ENCODE peak calls at places on chromosome 3, in nine cellular contexts. Y is esophagus muscularis mucosa, U is stomach, L is K562, G is transverse colon, S is spleen, E is prostate gland, M is endothelial cell of umbilical vein, D is H1. Q is an unnamed sample. For H3K9me3, the result is how much of the 10 kb centered on the place peaks cover.

GRCh38 chr3:168952551-168952950 is 711.0 kb downstream of the MECOM start:
- DNase-seq in Y (no peak), U (no peak), L (no peak), G (no peak), S (no peak), E (no peak), M (peak), D (no peak), Q (no peak)

GRCh38 chr3:142680710-142681109 is 43.1 kb upstream of the TRPC1 start:
- DNase-seq in Y (no peak), U (no peak), L (no peak), G (no peak), S (no peak), E (no peak), M (no peak), D (no peak), Q (no peak)

GRCh38 chr3:189233225-189233858 is 61.6 kb downstream of the TPRG1 start:
- DNase-seq in Y (no peak), U (peak), L (peak), G (peak), S (no peak), E (peak), M (peak), D (peak), Q (peak)

GRCh38 chr3:108518895-108519294 is 8.5 kb upstream of the MYH15 start:
- DNase-seq in Y (no peak), U (no peak), L (no peak), G (no peak), S (no peak), E (no peak), M (peak), D (no peak), Q (no peak)

GRCh38 chr3:155241559-155241958 is 51.9 kb downstream of the STRIT1 start:
- DNase-seq in Y (no peak), U (no peak), L (no peak), G (no peak), S (no peak), E (no peak), M (no peak), D (no peak), Q (no peak)

GRCh38 chr3:39644176-39644575 is 165.2 kb upstream of the MYRIP start:
- DNase-seq in Y (no peak), U (no peak), L (no peak), G (no peak), S (no peak), E (no peak), M (no peak), D (no peak), Q (no peak)

GRCh38 chr3:94441494-94441847 is 378.6 kb downstream of the NSUN3 start:
- DNase-seq in Y (no peak), U (no peak), L (no peak), G (no peak), S (no peak), E (no peak), M (no peak), D (no peak), Q (no peak)

GRCh38 chr3:171407746-171408145 is 52.5 kb downstream of the TNIK start:
- DNase-seq in Y (no peak), U (no peak), L (peak), G (no peak), S (no peak), E (no peak), M (peak), D (no peak), Q (no peak)

GRCh38 chr3:27483117-27484001 is 825 bp downstream of the SLC4A7 start:
- DNase-seq in Y (peak), U (peak), L (peak), G (peak), S (peak), E (peak), M (peak), D (no peak), Q (no peak)

GRCh38 chr3:125250973-125251372 is 38.4 kb upstream of the SLC12A8 start:
- DNase-seq in Y (no peak), U (no peak), L (no peak), G (no peak), S (no peak), E (no peak), M (no peak), D (no peak), Q (no peak)

GRCh38 chr3:112775011-112775742 is 71.5 kb downstream of the CD200R1L start:
- DNase-seq in Y (no peak), U (no peak), L (no peak), G (no peak), S (no peak), E (no peak), M (no peak), D (no peak), Q (no peak)

GRCh38 chr3:137524751-137525150 is 239.4 kb upstream of the SOX14 start:
- DNase-seq in Y (no peak), U (no peak), L (no peak), G (no peak), S (no peak), E (no peak), M (no peak), D (no peak), Q (no peak)

GRCh38 chr3:16070707-16071106 is 103.8 kb upstream of the GALNT15 start:
- DNase-seq in Y (no peak), U (no peak), L (no peak), G (no peak), S (no peak), E (no peak), M (no peak), D (no peak), Q (no peak)

GRCh38 chr3:37227870-37228549 is 53.6 kb upstream of the LRRFIP2 start:
- DNase-seq in Y (no peak), U (no peak), L (peak), G (no peak), S (no peak), E (peak), M (no peak), D (no peak), Q (no peak)

GRCh38 chr3:30428251-30428650 is 178.2 kb upstream of the TGFBR2 start:
- DNase-seq in Y (no peak), U (no peak), L (no peak), G (no peak), S (no peak), E (no peak), M (no peak), D (no peak), Q (no peak)

GRCh38 chr3:156898296-156898880 is 72.2 kb downstream of the LEKR1 start:
- DNase-seq in Y (no peak), U (no peak), L (no peak), G (no peak), S (no peak), E (no peak), M (no peak), D (no peak), Q (no peak)

GRCh38 chr3:97930018-97930417 is 42.2 kb downstream of the RIOX2 start:
- DNase-seq in Y (no peak), U (no peak), L (no peak), G (no peak), S (no peak), E (no peak), M (no peak), D (no peak), Q (no peak)

GRCh38 chr3:171226794-171227193 is 200.3 kb upstream of the SLC2A2 start:
- DNase-seq in Y (no peak), U (no peak), L (no peak), G (no peak), S (no peak), E (no peak), M (no peak), D (no peak), Q (no peak)

GRCh38 chr3:35664460-35664919 is 25.2 kb downstream of the ARPP21 start:
- DNase-seq in Y (no peak), U (peak), L (no peak), G (no peak), S (peak), E (no peak), M (peak), D (no peak), Q (no peak)

GRCh38 chr3:114450008-114450596 is 156.3 kb downstream of the TIGIT start:
- DNase-seq in Y (no peak), U (no peak), L (no peak), G (no peak), S (no peak), E (no peak), M (no peak), D (no peak), Q (no peak)
- H3K27ac ChIP-seq in Y (peak), U (no peak), L (no peak), G (peak), S (peak), E (peak), M (no peak), D (no peak), Q (no peak)

DNA sequence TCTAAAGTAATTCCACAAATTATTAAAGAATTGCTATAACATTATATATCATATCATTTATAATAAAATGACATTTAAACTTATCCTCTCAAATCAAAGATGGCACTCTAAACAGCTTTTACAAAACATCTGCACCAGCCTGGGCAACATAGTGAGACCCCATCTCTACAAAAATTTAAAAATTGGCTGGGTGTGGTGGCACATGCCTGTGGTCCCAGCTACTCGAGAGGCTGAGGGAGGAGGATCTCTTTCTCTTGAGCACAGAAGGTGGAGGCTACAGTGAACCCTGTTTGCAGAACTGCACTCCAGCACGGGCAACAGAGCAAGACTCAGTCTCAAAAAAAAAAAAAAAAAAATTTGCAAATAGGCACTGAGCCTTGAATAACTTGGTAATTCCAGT is 63.1 kb downstream of the PIK3CB start:
- DNase-seq in Y (no peak), U (no peak), L (no peak), G (no peak), S (no peak), E (no peak), M (no peak), D (no peak), Q (no peak)
- H3K9me3 ChIP-seq in Y (under half), U (under half), L (under half), G (under half), S (under half), E (under half), M (under half), D (under half), Q (under half)

GRCh38 chr3:116059421-116060096 is 385.7 kb downstream of the LSAMP start:
- DNase-seq in Y (no peak), U (no peak), L (peak), G (no peak), S (no peak), E (no peak), M (no peak), D (peak), Q (peak)
- TF ChIP-seq POLR2AphosphoS5 in Y (no peak), U (no peak), L (no peak), G (no peak), S (no peak), E (no peak), M (no peak), D (no peak), Q (no peak)

GRCh38 chr3:58104712-58105111 is 96.5 kb downstream of the FLNB start:
- DNase-seq in Y (no peak), U (peak), L (no peak), G (no peak), S (no peak), E (no peak), M (no peak), D (no peak), Q (no peak)

GRCh38 chr3:58101499-58102370 is 93.5 kb downstream of the FLNB start:
- DNase-seq in Y (no peak), U (peak), L (no peak), G (no peak), S (no peak), E (peak), M (no peak), D (no peak), Q (no peak)

GRCh38 chr3:58102976-58103447 is 94.8 kb downstream of the FLNB start:
- DNase-seq in Y (no peak), U (peak), L (no peak), G (no peak), S (no peak), E (peak), M (no peak), D (no peak), Q (no peak)

GRCh38 chr3:58104155-58104554 is 95.9 kb downstream of the FLNB start:
- DNase-seq in Y (no peak), U (no peak), L (no peak), G (no peak), S (no peak), E (no peak), M (no peak), D (no peak), Q (no peak)

GRCh38 chr3:58102371-58102750 is 94.1 kb downstream of the FLNB start:
- DNase-seq in Y (no peak), U (no peak), L (no peak), G (no peak), S (no peak), E (no peak), M (no peak), D (no peak), Q (no peak)
- H3K27ac ChIP-seq in Y (peak), U (peak), L (no peak), G (peak), S (peak), E (peak), M (no peak), D (no peak), Q (no peak)

GRCh38 chr3:60250210-60250609 is 1001.0 kb downstream of the FHIT start:
- DNase-seq in Y (no peak), U (no peak), L (no peak), G (no peak), S (no peak), E (no peak), M (no peak), D (no peak), Q (no peak)
- H3K9me3 ChIP-seq in Y (under half), U (under half), L (under half), G (under half), S (under half), E (under half), M (under half), D (under half), Q (under half)

DNA sequence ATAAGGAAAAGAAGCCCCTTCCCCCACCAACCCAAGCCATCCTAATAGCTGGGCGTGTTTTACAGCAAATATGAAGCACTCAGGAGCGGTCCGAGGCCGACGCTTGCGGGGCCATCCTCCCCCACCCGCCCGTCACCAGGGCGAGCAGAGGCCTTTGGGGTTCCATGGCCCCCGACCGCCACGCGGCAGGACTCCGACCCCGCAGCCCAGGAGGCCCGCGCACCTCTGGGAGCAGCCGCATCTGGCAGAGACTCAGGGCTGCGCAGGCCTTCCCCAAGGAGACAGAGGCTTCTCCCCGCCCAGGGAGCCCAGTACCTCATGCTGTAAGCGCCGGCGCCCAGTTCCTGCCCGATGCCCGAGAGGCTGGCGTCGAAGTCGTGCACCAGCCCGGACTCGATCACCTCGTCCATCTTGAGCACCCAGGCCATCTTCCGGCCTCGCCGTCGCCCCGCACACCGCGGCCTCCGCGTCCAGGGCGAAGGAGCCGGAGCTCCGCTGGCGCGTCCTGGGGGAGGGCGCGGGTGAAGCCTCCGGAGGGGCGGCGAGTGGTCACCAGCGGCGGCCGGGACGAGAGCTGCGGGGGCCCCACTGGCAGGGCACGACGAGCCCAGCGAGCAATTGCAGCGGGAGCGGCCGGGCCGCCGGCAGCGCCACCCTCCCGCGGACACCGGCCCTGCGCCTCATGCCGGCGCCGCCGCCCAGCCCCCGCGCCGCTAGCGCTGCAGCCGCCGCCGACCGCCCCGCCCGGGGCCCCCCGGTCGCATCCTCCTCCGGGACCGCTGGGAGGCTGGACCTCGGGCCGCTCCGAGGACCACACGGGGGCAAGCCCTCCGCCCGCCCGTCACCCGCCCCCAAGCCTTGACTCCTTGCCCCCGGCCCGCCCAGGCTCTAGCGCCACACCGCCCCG is 531 bp downstream of the UBP1 start:
- DNase-seq in Y (no peak), U (peak), L (peak), G (peak), S (no peak), E (peak), M (peak), D (no peak), Q (no peak)
- TF ChIP-seq POLR2AphosphoS5 in Y (no peak), U (peak), L (peak), G (no peak), S (peak), E (no peak), M (peak), D (peak), Q (peak)

GRCh38 chr3:50373865-50374188 is 14.5 kb upstream of the TMEM115 start:
- DNase-seq in Y (no peak), U (no peak), L (no peak), G (no peak), S (no peak), E (no peak), M (no peak), D (no peak), Q (no peak)

GRCh38 chr3:50370594-50370993 is 11.3 kb upstream of the TMEM115 start:
- DNase-seq in Y (no peak), U (no peak), L (peak), G (no peak), S (no peak), E (no peak), M (peak), D (no peak), Q (no peak)

GRCh38 chr3:50371133-50371670 is 11.9 kb upstream of the TMEM115 start:
- DNase-seq in Y (no peak), U (no peak), L (no peak), G (no peak), S (no peak), E (no peak), M (no peak), D (no peak), Q (no peak)

GRCh38 chr3:50373146-50373864 is 14.0 kb upstream of the TMEM115 start:
- DNase-seq in Y (no peak), U (no peak), L (no peak), G (no peak), S (no peak), E (no peak), M (no peak), D (no peak), Q (no peak)

GRCh38 chr3:50372349-50372748 is 13.0 kb upstream of the TMEM115 start:
- DNase-seq in Y (no peak), U (no peak), L (peak), G (peak), S (no peak), E (no peak), M (no peak), D (no peak), Q (no peak)
- H3K27ac ChIP-seq in Y (no peak), U (no peak), L (no peak), G (no peak), S (no peak), E (no peak), M (no peak), D (no peak), Q (no peak)

DNA sequence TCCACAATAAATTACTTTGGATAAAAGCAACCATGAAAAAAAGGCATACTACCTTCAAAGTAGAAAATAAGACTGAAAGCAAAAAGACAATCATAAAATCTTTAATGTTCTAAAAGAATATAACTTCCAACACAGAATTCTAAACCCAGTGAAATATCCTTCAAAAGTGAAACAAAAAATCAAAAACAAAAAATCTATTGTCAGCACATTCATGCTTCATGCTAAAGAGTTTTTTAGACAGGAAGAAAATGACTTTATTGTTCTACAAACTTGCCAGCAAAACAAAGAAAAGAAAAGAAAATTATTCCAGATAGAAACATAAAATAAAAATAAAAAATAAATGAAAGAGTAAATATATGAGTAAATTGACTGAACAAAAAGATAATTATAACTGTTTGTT is 134.9 kb downstream of the EFHB start:
- DNase-seq in Y (no peak), U (no peak), L (no peak), G (no peak), S (no peak), E (no peak), M (no peak), D (no peak), Q (no peak)
- H3K9me3 ChIP-seq in Y (under half), U (under half), L (under half), G (under half), S (under half), E (under half), M (under half), D (under half), Q (under half)